ENCODE peak calls at places on chromosome 10, in seven cellular contexts. K is HCT116, L is GM23338, B is endothelial cell of umbilical vein, R is GM12878, A is H1, C is K562. P is an unnamed sample.

GRCh38 chr10:88243202-88243744 is 339.8 kb downstream of the RNLS start:
- DNase-seq in K (no peak), L (no peak), B (no peak), R (no peak), A (no peak), C (no peak), P (no peak)

GRCh38 chr10:20254078-20254477 is 437.8 kb downstream of the PLXDC2 start:
- DNase-seq in K (no peak), L (no peak), B (no peak), R (no peak), A (no peak), C (no peak), P (no peak)

GRCh38 chr10:111481271-111482073 is 404.6 kb downstream of the ADRA2A start:
- DNase-seq in K (no peak), L (no peak), B (no peak), R (no peak), A (no peak), C (no peak), P (no peak)

GRCh38 chr10:4351723-4352565 is 474.1 kb upstream of the AKR1E2 start:
- DNase-seq in K (no peak), L (no peak), B (peak), R (no peak), A (no peak), C (no peak), P (no peak)

GRCh38 chr10:90742189-90742588 is 115.7 kb downstream of the HTR7 start:
- DNase-seq in K (peak), L (no peak), B (peak), R (no peak), A (no peak), C (no peak), P (no peak)

GRCh38 chr10:61899663-61899996 is 1.9 kb upstream of the ARID5B start:
- DNase-seq in K (no peak), L (no peak), B (no peak), R (no peak), A (no peak), C (no peak), P (no peak)

GRCh38 chr10:69684020-69684980 is 54.3 kb downstream of the FAM241B start:
- DNase-seq in K (no peak), L (no peak), B (peak), R (no peak), A (no peak), C (no peak), P (no peak)

GRCh38 chr10:88725798-88726197 is 19.7 kb downstream of the LIPK start:
- DNase-seq in K (no peak), L (no peak), B (no peak), R (no peak), A (no peak), C (no peak), P (no peak)

GRCh38 chr10:79139124-79139835 is 70.5 kb downstream of the ZMIZ1 start:
- DNase-seq in K (no peak), L (no peak), B (peak), R (no peak), A (no peak), C (peak), P (no peak)

GRCh38 chr10:35563266-35563891 is 41.8 kb upstream of the GJD4 start:
- DNase-seq in K (peak), L (peak), B (peak), R (peak), A (peak), C (peak), P (no peak)

GRCh38 chr10:45308707-45309106 is 6.7 kb downstream of the OR13A1 start:
- DNase-seq in K (peak), L (peak), B (no peak), R (peak), A (no peak), C (peak), P (no peak)

GRCh38 chr10:110483633-110484032 is 14.1 kb upstream of the DUSP5 start:
- DNase-seq in K (no peak), L (no peak), B (no peak), R (no peak), A (no peak), C (peak), P (no peak)

GRCh38 chr10:129057856-129058663 is 409.0 kb upstream of the MGMT start:
- DNase-seq in K (no peak), L (no peak), B (no peak), R (peak), A (no peak), C (no peak), P (no peak)

GRCh38 chr10:123970207-123970926 is 78.8 kb upstream of the CPXM2 start:
- DNase-seq in K (no peak), L (peak), B (no peak), R (no peak), A (peak), C (no peak), P (no peak)

GRCh38 chr10:94279835-94280709 is 82.7 kb downstream of the NOC3L start:
- DNase-seq in K (peak), L (peak), B (peak), R (peak), A (peak), C (peak), P (no peak)

GRCh38 chr10:31030800-31031199 is 865 bp downstream of the ZNF438 start:
- DNase-seq in K (no peak), L (no peak), B (peak), R (no peak), A (no peak), C (no peak), P (no peak)

DNA sequence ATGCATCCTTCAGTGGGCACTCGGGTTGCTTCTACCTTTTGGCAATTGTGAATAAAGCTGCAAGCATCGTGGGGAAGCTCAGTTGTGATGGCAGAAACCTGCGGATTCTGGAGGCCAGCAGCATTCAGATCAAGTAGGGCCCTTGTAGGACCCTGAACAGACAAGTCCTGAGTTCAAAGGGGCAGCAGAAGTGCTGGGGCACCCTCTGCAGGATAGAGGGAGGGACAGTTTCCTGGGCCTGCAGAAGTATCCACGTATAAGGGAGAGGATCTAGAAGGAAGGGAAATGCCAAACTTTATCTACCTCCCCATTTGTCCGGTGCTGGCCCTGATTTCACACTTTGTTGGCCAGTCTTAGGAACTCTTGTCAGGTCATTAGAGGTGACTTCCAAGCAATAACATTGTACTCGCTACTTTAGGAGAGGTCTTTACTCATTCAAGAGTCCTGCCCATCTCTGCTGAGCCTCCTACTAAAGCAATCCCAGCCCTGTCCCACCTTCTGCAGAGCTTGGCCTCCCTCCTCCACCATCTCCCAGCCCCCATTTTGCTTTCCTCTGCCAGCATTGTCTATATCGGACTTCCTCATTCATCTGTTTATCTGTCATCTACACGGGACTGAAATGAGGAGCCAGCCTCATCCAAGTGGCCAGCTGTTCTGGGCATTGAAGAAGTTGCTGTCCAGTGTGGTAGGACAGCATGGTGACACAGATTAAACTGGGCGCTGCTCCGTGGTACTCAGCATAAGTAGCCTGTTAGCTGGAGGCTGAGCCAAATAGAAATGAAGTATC is 26.6 kb upstream of the R3HCC1L start:
- DNase-seq in K (no peak), L (peak), B (no peak), R (no peak), A (no peak), C (no peak), P (no peak)
- H3K4me3 ChIP-seq in K (no peak), L (no peak), B (no peak), R (no peak), A (no peak), C (no peak), P (no peak)

GRCh38 chr10:117168135-117168674 is 29.1 kb upstream of the KCNK18 start:
- DNase-seq in K (no peak), L (peak), B (peak), R (no peak), A (peak), C (peak), P (no peak)
- TF ChIP-seq EZH2 in K (no peak), L (peak), B (peak), R (no peak), A (no peak), C (no peak), P (no peak)

GRCh38 chr10:73891585-73891984 is 17.2 kb upstream of the CAMK2G start:
- DNase-seq in K (no peak), L (no peak), B (no peak), R (no peak), A (no peak), C (no peak), P (no peak)

GRCh38 chr10:73897693-73898092 is 13.2 kb upstream of the PLAU start:
- DNase-seq in K (no peak), L (no peak), B (no peak), R (no peak), A (no peak), C (no peak), P (no peak)

GRCh38 chr10:73892314-73893080 is 18.1 kb upstream of the CAMK2G start:
- DNase-seq in K (no peak), L (no peak), B (no peak), R (no peak), A (no peak), C (no peak), P (no peak)

GRCh38 chr10:73893386-73893785 is 17.5 kb upstream of the PLAU start:
- DNase-seq in K (no peak), L (no peak), B (no peak), R (no peak), A (no peak), C (no peak), P (no peak)

DNA sequence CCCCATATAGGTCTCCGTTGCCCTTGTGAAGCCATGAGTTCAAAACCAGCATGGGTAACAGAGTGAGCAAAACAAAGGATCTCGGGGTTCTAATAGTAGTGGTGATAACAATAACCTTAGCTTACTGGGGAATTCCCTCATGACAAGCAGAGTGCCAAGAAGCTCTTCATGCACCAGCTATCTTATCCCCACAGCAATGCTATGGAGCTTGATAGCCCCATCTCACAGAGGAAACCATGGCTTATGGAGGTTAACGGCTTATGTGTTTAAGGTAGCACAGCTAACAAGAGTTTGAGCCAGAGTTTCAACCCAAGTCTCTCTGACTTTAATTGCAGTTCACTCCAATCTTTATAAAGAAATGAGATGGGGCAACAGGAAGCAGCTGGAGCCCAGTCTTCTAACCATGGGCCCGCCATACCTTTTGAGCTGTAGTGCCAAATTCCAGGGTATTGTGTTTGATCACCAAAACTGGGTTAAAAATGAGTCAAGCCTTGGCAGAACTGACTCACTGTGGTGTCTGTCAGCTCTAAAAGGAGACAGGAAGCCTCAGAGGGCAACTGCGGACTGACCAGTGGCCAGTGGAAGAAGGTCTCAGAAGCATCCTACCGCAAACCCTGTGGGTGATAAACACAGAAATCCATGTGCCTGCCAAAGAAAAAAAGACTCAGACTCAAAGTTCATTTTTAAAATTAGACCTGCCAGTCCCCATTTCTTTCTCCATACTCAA is 16.5 kb upstream of the PLAU start:
- DNase-seq in K (no peak), L (no peak), B (peak), R (no peak), A (no peak), C (peak), P (no peak)
- TF ChIP-seq POLR2AphosphoS5 in K (peak), L (no peak), B (peak), R (no peak), A (no peak), C (no peak), P (no peak)

GRCh38 chr10:81873231-81873931 is 1.6 kb upstream of the NRG3 start:
- DNase-seq in K (no peak), L (no peak), B (no peak), R (no peak), A (no peak), C (no peak), P (no peak)

GRCh38 chr10:81873932-81874816 is 820 bp upstream of the NRG3 start:
- DNase-seq in K (no peak), L (peak), B (peak), R (no peak), A (peak), C (no peak), P (no peak)

GRCh38 chr10:81875680-81876252 is 772 bp downstream of the NRG3 start:
- DNase-seq in K (no peak), L (peak), B (no peak), R (no peak), A (peak), C (no peak), P (no peak)

GRCh38 chr10:81876253-81876731 is 1.3 kb downstream of the NRG3 start:
- DNase-seq in K (no peak), L (peak), B (peak), R (no peak), A (peak), C (no peak), P (no peak)

GRCh38 chr10:81874878-81875679 is at the start of gene NRG3:
- DNase-seq in K (no peak), L (peak), B (no peak), R (no peak), A (peak), C (no peak), P (no peak)
- H3K4me3 ChIP-seq in K (no peak), L (peak), B (peak), R (no peak), A (peak), C (no peak), P (peak)

DNA sequence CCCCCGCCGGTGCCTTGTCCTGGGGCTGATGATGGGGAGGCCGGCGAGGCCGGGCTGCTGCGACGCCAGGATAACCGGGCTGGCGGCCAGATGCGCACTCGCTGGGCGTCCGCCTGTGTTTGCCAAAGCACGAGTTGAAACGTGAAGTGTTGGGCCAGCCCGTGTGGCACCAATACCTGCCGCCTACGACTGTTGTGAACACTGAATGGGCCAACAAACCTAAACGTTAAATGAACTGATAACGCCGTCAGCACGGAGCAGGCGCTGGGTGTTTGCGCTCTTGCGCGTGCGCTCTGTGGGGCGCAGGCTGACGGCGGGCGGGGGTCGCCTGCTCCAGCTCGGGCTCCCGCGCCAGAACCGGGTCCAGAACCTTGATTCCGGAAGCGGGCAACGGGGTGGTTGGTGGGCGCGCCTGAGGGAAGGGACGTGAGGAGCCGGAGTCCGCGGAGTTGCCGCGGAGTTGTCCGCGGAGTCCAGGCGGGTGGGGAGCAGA is 662 bp downstream of the CYP2E1 start:
- DNase-seq in K (no peak), L (peak), B (no peak), R (no peak), A (no peak), C (no peak), P (no peak)
- TF ChIP-seq EZH2 in K (no peak), L (peak), B (peak), R (no peak), A (no peak), C (no peak), P (no peak)

P was measured in SK-N-MC.